ENCODE peak calls at places on chromosomes 5 and 9, in six cellular contexts. H, F, L, X, A and S are unnamed samples.

GRCh38 chr9:20216438-20216837 is 405.9 kb downstream of the MLLT3 start:
- DNase-seq in H (no peak), X (no peak), L (no peak), F (no peak), A (no peak), S (no peak)

GRCh38 chr9:134653259-134654009 is 11.8 kb downstream of the COL5A1 start:
- DNase-seq in F (no peak), H (no peak), A (no peak), X (no peak), L (no peak), S (no peak)

GRCh38 chr9:135046156-135047025 is 41.1 kb upstream of the OLFM1 start:
- DNase-seq in F (no peak), L (no peak), X (no peak), H (no peak), A (no peak), S (no peak)

GRCh38 chr5:143248822-143249579 is 154.5 kb downstream of the NR3C1 start:
- DNase-seq in X (no peak), L (no peak), A (peak), H (peak), F (no peak), S (no peak)

GRCh38 chr5:100647461-100648230 is 112.5 kb downstream of the FAM174A start:
- DNase-seq in A (no peak), L (no peak), X (peak), F (no peak), H (no peak), S (no peak)

GRCh38 chr9:109254317-109254716 is 66.5 kb downstream of the EPB41L4B start:
- DNase-seq in L (no peak), H (peak), X (no peak), A (peak), F (no peak), S (no peak)

GRCh38 chr5:151570512-151571269 is 20.4 kb downstream of the FAT2 start:
- DNase-seq in F (no peak), H (no peak), L (no peak), X (no peak), A (no peak), S (no peak)

GRCh38 chr5:32233696-32234447 is 59.8 kb upstream of the GOLPH3 start:
- DNase-seq in H (peak), L (peak), X (no peak), F (peak), A (peak), S (no peak)

GRCh38 chr9:114894206-114894605 is 36.2 kb downstream of the TNFSF8 start:
- DNase-seq in X (no peak), H (peak), F (no peak), A (no peak), L (no peak), S (no peak)

GRCh38 chr5:154092356-154092755 is 53.6 kb downstream of the MFAP3 start:
- DNase-seq in H (no peak), X (no peak), L (no peak), A (peak), F (no peak), S (no peak)

GRCh38 chr5:118923295-118924005 is 64.9 kb downstream of the DTWD2 start:
- DNase-seq in X (no peak), A (no peak), L (no peak), H (no peak), F (no peak), S (no peak)

GRCh38 chr9:21836437-21837161 is 34.2 kb downstream of the MTAP start:
- DNase-seq in F (no peak), X (no peak), L (no peak), A (peak), H (peak), S (no peak)

GRCh38 chr9:89525673-89526374 is 27.9 kb upstream of the SEMA4D start:
- DNase-seq in F (no peak), A (no peak), L (no peak), X (no peak), H (no peak), S (no peak)